ENCODE peak calls at places on chromosome 11, in five cellular contexts. One of them, this sample, is unnamed.

GRCh38 chr11:12537778-12538401 is 136.3 kb upstream of the TEAD1 start:
- DNase-seq in WTC11: no peak
- DNase-seq in Caki2: no peak
- DNase-seq in activated CD8-positive, alpha-beta memory T cell treated with anti-CD3 and anti-CD28 coated beads, Interleukin-2, amount 50 U/mL, for 4 hours: no peak
- DNase-seq in non-pigmented ciliary epithelial cell: no peak
- DNase-seq in this sample: no peak

GRCh38 chr11:48107188-48107704 is 109.4 kb upstream of the OR4B1 start:
- DNase-seq in WTC11: no peak
- DNase-seq in activated CD8-positive, alpha-beta memory T cell treated with anti-CD3 and anti-CD28 coated beads, Interleukin-2, amount 50 U/mL, for 4 hours: no peak
- DNase-seq in non-pigmented ciliary epithelial cell: no peak
- DNase-seq in Caki2: no peak
- DNase-seq in this sample: peak; percentile 68

GRCh38 chr11:129814244-129814992 is 1.2 kb upstream of the TMEM45B start:
- DNase-seq in non-pigmented ciliary epithelial cell: no peak
- DNase-seq in WTC11: no peak
- DNase-seq in Caki2: no peak
- DNase-seq in activated CD8-positive, alpha-beta memory T cell treated with anti-CD3 and anti-CD28 coated beads, Interleukin-2, amount 50 U/mL, for 4 hours: peak; percentile 47
- DNase-seq in this sample: no peak

GRCh38 chr11:55172734-55173415 is 89.1 kb upstream of the TRIM48 start:
- DNase-seq in Caki2: no peak
- DNase-seq in non-pigmented ciliary epithelial cell: no peak
- DNase-seq in activated CD8-positive, alpha-beta memory T cell treated with anti-CD3 and anti-CD28 coated beads, Interleukin-2, amount 50 U/mL, for 4 hours: peak; percentile 6
- DNase-seq in WTC11: no peak
- DNase-seq in this sample: no peak

GRCh38 chr11:33912405-33913361 is 20.8 kb upstream of the LMO2 start:
- DNase-seq in WTC11: no peak
- DNase-seq in Caki2: peak; percentile 71
- DNase-seq in activated CD8-positive, alpha-beta memory T cell treated with anti-CD3 and anti-CD28 coated beads, Interleukin-2, amount 50 U/mL, for 4 hours: no peak
- DNase-seq in non-pigmented ciliary epithelial cell: peak; percentile 68
- DNase-seq in this sample: no peak

GRCh38 chr11:26187639-26188038 is 144.3 kb upstream of the ANO3 start:
- DNase-seq in Caki2: no peak
- DNase-seq in WTC11: no peak
- DNase-seq in non-pigmented ciliary epithelial cell: peak; percentile 61
- DNase-seq in activated CD8-positive, alpha-beta memory T cell treated with anti-CD3 and anti-CD28 coated beads, Interleukin-2, amount 50 U/mL, for 4 hours: no peak
- DNase-seq in this sample: peak; percentile 48

GRCh38 chr11:116865696-116866095 is 28.3 kb upstream of the APOA1 start:
- DNase-seq in activated CD8-positive, alpha-beta memory T cell treated with anti-CD3 and anti-CD28 coated beads, Interleukin-2, amount 50 U/mL, for 4 hours: no peak
- DNase-seq in non-pigmented ciliary epithelial cell: no peak
- DNase-seq in Caki2: no peak
- DNase-seq in WTC11: no peak
- DNase-seq in this sample: no peak

GRCh38 chr11:14750911-14751310 is 107.3 kb downstream of the PDE3B start:
- DNase-seq in Caki2: no peak
- DNase-seq in activated CD8-positive, alpha-beta memory T cell treated with anti-CD3 and anti-CD28 coated beads, Interleukin-2, amount 50 U/mL, for 4 hours: no peak
- DNase-seq in WTC11: no peak
- DNase-seq in non-pigmented ciliary epithelial cell: no peak
- DNase-seq in this sample: no peak

GRCh38 chr11:9577551-9577950 is 4.1 kb downstream of the WEE1 start:
- DNase-seq in non-pigmented ciliary epithelial cell: no peak
- DNase-seq in WTC11: no peak
- DNase-seq in activated CD8-positive, alpha-beta memory T cell treated with anti-CD3 and anti-CD28 coated beads, Interleukin-2, amount 50 U/mL, for 4 hours: no peak
- DNase-seq in Caki2: no peak
- DNase-seq in this sample: no peak

GRCh38 chr11:8221025-8221723 is 42.5 kb downstream of the LMO1 start:
- DNase-seq in WTC11: no peak
- DNase-seq in Caki2: no peak
- DNase-seq in non-pigmented ciliary epithelial cell: no peak
- DNase-seq in activated CD8-positive, alpha-beta memory T cell treated with anti-CD3 and anti-CD28 coated beads, Interleukin-2, amount 50 U/mL, for 4 hours: no peak
- DNase-seq in this sample: no peak

GRCh38 chr11:116828632-116829524 is 829 bp upstream of the APOC3 start:
- DNase-seq in WTC11: no peak
- DNase-seq in non-pigmented ciliary epithelial cell: no peak
- DNase-seq in activated CD8-positive, alpha-beta memory T cell treated with anti-CD3 and anti-CD28 coated beads, Interleukin-2, amount 50 U/mL, for 4 hours: no peak
- DNase-seq in Caki2: no peak
- DNase-seq in this sample: no peak

This sample was measured in islet precursor cell.